ENCODE peak calls at places on chromosome 13, in six cellular contexts. One of them, this sample, is unnamed.

GRCh38 chr13:42495751-42496150 is 78.2 kb upstream of the TNFSF11 start:
- ATAC-seq in psoas muscle: no peak
- ATAC-seq in Panc1: no peak
- ATAC-seq in heart left ventricle: no peak
- ATAC-seq in left lung: no peak
- ATAC-seq in CD8-positive, alpha-beta T cell: no peak
- ATAC-seq in this sample: no peak

GRCh38 chr13:30745917-30746686 is 10.8 kb downstream of the ALOX5AP start:
- ATAC-seq in CD8-positive, alpha-beta T cell: no peak
- ATAC-seq in left lung: no peak
- ATAC-seq in psoas muscle: peak; percentile 52
- ATAC-seq in Panc1: peak; percentile 33
- ATAC-seq in heart left ventricle: no peak
- ATAC-seq in this sample: no peak

GRCh38 chr13:41554180-41554579 is 96.8 kb downstream of the RGCC start:
- ATAC-seq in left lung: peak; percentile 62
- ATAC-seq in heart left ventricle: no peak
- ATAC-seq in CD8-positive, alpha-beta T cell: no peak
- ATAC-seq in Panc1: no peak
- ATAC-seq in psoas muscle: no peak
- ATAC-seq in this sample: no peak

GRCh38 chr13:79382545-79383275 is 23.3 kb downstream of the RBM26 start:
- ATAC-seq in heart left ventricle: no peak
- ATAC-seq in Panc1: no peak
- ATAC-seq in CD8-positive, alpha-beta T cell: peak; percentile 27
- ATAC-seq in left lung: peak; percentile 32
- ATAC-seq in psoas muscle: no peak
- ATAC-seq in this sample: no peak

GRCh38 chr13:107585466-107585865 is 629.9 kb downstream of the LIG4 start:
- ATAC-seq in CD8-positive, alpha-beta T cell: no peak
- ATAC-seq in Panc1: no peak
- ATAC-seq in heart left ventricle: no peak
- ATAC-seq in left lung: no peak
- ATAC-seq in psoas muscle: no peak
- ATAC-seq in this sample: no peak

GRCh38 chr13:32791545-32792172 is 205.4 kb downstream of the PDS5B start:
- ATAC-seq in Panc1: peak; percentile 66
- ATAC-seq in heart left ventricle: no peak
- ATAC-seq in psoas muscle: no peak
- ATAC-seq in left lung: no peak
- ATAC-seq in CD8-positive, alpha-beta T cell: peak; percentile 74
- ATAC-seq in this sample: no peak

GRCh38 chr13:28981530-28981929 is 161.4 kb downstream of the MTUS2 start:
- ATAC-seq in psoas muscle: no peak
- ATAC-seq in CD8-positive, alpha-beta T cell: no peak
- ATAC-seq in heart left ventricle: peak; percentile 64
- ATAC-seq in left lung: no peak
- ATAC-seq in Panc1: no peak
- ATAC-seq in this sample: no peak

GRCh38 chr13:30895773-30896172 is 10.3 kb upstream of the MEDAG start:
- ATAC-seq in heart left ventricle: peak; percentile 71
- ATAC-seq in left lung: peak; percentile 39
- ATAC-seq in psoas muscle: peak; percentile 84
- ATAC-seq in Panc1: no peak
- ATAC-seq in CD8-positive, alpha-beta T cell: no peak
- ATAC-seq in this sample: peak; percentile 81

GRCh38 chr13:39051157-39051556 is 12.9 kb downstream of the NHLRC3 start:
- ATAC-seq in CD8-positive, alpha-beta T cell: no peak
- ATAC-seq in heart left ventricle: no peak
- ATAC-seq in psoas muscle: no peak
- ATAC-seq in left lung: peak; percentile 59
- ATAC-seq in Panc1: no peak
- ATAC-seq in this sample: no peak

GRCh38 chr13:21006141-21007005 is 55.0 kb downstream of the LATS2 start:
- ATAC-seq in psoas muscle: peak; percentile 65
- ATAC-seq in left lung: no peak
- ATAC-seq in heart left ventricle: peak; percentile 37
- ATAC-seq in CD8-positive, alpha-beta T cell: no peak
- ATAC-seq in Panc1: no peak
- ATAC-seq in this sample: no peak

GRCh38 chr13:41268764-41269163 is 5.4 kb upstream of the MTRF1 start:
- ATAC-seq in CD8-positive, alpha-beta T cell: no peak
- ATAC-seq in heart left ventricle: no peak
- ATAC-seq in Panc1: no peak
- ATAC-seq in left lung: no peak
- ATAC-seq in psoas muscle: no peak
- ATAC-seq in this sample: no peak

GRCh38 chr13:30382836-30383525 is 39.3 kb upstream of the UBE2L5 start:
- ATAC-seq in CD8-positive, alpha-beta T cell: no peak
- ATAC-seq in Panc1: no peak
- ATAC-seq in left lung: no peak
- ATAC-seq in psoas muscle: peak; percentile 41
- ATAC-seq in heart left ventricle: no peak
- ATAC-seq in this sample: no peak

GRCh38 chr13:29907670-29908069 is 57.3 kb upstream of the UBL3 start:
- ATAC-seq in CD8-positive, alpha-beta T cell: no peak
- ATAC-seq in Panc1: no peak
- ATAC-seq in left lung: no peak
- ATAC-seq in psoas muscle: no peak
- ATAC-seq in heart left ventricle: no peak
- ATAC-seq in this sample: no peak

GRCh38 chr13:102399791-102400618 is 1.8 kb downstream of the FGF14 start:
- ATAC-seq in heart left ventricle: peak; percentile 66
- ATAC-seq in psoas muscle: peak; percentile 68
- ATAC-seq in left lung: peak; percentile 53
- ATAC-seq in CD8-positive, alpha-beta T cell: peak; percentile 46
- ATAC-seq in Panc1: peak; percentile 81
- ATAC-seq in this sample: peak; percentile 44

GRCh38 chr13:25951831-25952230 is 100.0 kb downstream of the SHISA2 start:
- ATAC-seq in psoas muscle: no peak
- ATAC-seq in Panc1: no peak
- ATAC-seq in left lung: no peak
- ATAC-seq in heart left ventricle: no peak
- ATAC-seq in CD8-positive, alpha-beta T cell: no peak
- ATAC-seq in this sample: no peak

GRCh38 chr13:112392719-112393118 is 16.6 kb downstream of the SPACA7 start:
- ATAC-seq in psoas muscle: no peak
- ATAC-seq in heart left ventricle: no peak
- ATAC-seq in left lung: no peak
- ATAC-seq in Panc1: no peak
- ATAC-seq in CD8-positive, alpha-beta T cell: no peak
- ATAC-seq in this sample: no peak
- TF ChIP-seq CTCF in psoas muscle: no peak
- TF ChIP-seq CTCF in heart left ventricle: no peak
- TF ChIP-seq CTCF in left lung: no peak
- TF ChIP-seq CTCF in Panc1: peak; percentile 18
- TF ChIP-seq CTCF in CD8-positive, alpha-beta T cell: no peak
- TF ChIP-seq CTCF in this sample: no peak

DNA sequence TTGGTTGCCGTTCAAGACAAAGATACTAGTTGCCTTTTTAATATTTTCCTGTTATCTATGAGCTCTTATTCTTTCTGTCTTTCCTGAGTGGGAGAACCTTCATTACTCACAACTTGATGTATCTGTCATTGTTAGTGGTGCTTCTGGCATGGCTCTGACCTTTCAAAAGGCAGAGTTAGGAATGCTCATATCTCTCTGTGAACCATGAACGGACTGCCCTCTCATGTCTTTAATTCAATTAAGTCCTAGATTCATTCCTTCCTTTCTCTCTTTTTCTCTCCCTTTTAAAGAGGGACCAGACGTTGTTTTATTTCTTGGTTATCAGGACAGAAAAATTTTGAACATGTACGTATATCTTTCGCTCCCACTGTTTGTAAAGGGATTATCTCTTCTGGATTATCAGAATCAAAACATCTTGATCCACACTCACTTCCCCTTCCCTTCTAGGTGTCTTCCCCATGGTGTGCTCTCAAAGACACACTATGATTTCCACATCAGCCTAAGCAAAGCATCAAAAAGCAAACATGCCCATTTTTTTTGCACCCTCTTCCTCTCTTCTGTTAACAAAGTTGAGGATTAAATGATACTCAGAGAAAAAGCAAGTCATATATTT is 90.3 kb downstream of the LRCH1 start:
- ATAC-seq in CD8-positive, alpha-beta T cell: no peak
- ATAC-seq in left lung: no peak
- ATAC-seq in Panc1: no peak
- ATAC-seq in psoas muscle: no peak
- ATAC-seq in heart left ventricle: peak; percentile 55
- ATAC-seq in this sample: no peak
- H3K4me1 ChIP-seq in CD8-positive, alpha-beta T cell: no peaks in the 10 kb centered on the region
- H3K4me1 ChIP-seq in left lung: peaks cover 8% of the 10 kb centered on the region
- H3K4me1 ChIP-seq in Panc1: no peaks in the 10 kb centered on the region
- H3K4me1 ChIP-seq in psoas muscle: peaks cover 48% of the 10 kb centered on the region
- H3K4me1 ChIP-seq in heart left ventricle: peaks cover 39% of the 10 kb centered on the region
- H3K4me1 ChIP-seq in this sample: peaks cover 36% of the 10 kb centered on the region

GRCh38 chr13:83881031-83881727 is 1.1 kb downstream of the SLITRK1 start:
- ATAC-seq in psoas muscle: no peak
- ATAC-seq in CD8-positive, alpha-beta T cell: no peak
- ATAC-seq in heart left ventricle: no peak
- ATAC-seq in left lung: no peak
- ATAC-seq in Panc1: no peak
- ATAC-seq in this sample: no peak

GRCh38 chr13:83880275-83881027 is 1.8 kb downstream of the SLITRK1 start:
- ATAC-seq in Panc1: no peak
- ATAC-seq in psoas muscle: no peak
- ATAC-seq in heart left ventricle: no peak
- ATAC-seq in CD8-positive, alpha-beta T cell: no peak
- ATAC-seq in left lung: no peak
- ATAC-seq in this sample: no peak

GRCh38 chr13:83883061-83883523 is 818 bp upstream of the SLITRK1 start:
- ATAC-seq in CD8-positive, alpha-beta T cell: no peak
- ATAC-seq in psoas muscle: no peak
- ATAC-seq in heart left ventricle: no peak
- ATAC-seq in Panc1: no peak
- ATAC-seq in left lung: no peak
- ATAC-seq in this sample: no peak

GRCh38 chr13:83882626-83882959 is 319 bp upstream of the SLITRK1 start:
- ATAC-seq in heart left ventricle: no peak
- ATAC-seq in Panc1: no peak
- ATAC-seq in psoas muscle: no peak
- ATAC-seq in left lung: no peak
- ATAC-seq in CD8-positive, alpha-beta T cell: no peak
- ATAC-seq in this sample: no peak

GRCh38 chr13:83881917-83882625 is at the start of gene SLITRK1:
- ATAC-seq in psoas muscle: no peak
- ATAC-seq in left lung: peak; percentile 52
- ATAC-seq in heart left ventricle: no peak
- ATAC-seq in CD8-positive, alpha-beta T cell: no peak
- ATAC-seq in Panc1: peak; percentile 66
- ATAC-seq in this sample: no peak
- H3K4me3 ChIP-seq in psoas muscle: no peak within 1 kb of the TSS
- H3K4me3 ChIP-seq in left lung: no peak within 1 kb of the TSS
- H3K4me3 ChIP-seq in heart left ventricle: no peak within 1 kb of the TSS
- H3K4me3 ChIP-seq in CD8-positive, alpha-beta T cell: no peak within 1 kb of the TSS
- H3K4me3 ChIP-seq in Panc1: peak within 1 kb of the TSS; percentile 40
- H3K4me3 ChIP-seq in this sample: peak within 1 kb of the TSS; percentile 5

DNA sequence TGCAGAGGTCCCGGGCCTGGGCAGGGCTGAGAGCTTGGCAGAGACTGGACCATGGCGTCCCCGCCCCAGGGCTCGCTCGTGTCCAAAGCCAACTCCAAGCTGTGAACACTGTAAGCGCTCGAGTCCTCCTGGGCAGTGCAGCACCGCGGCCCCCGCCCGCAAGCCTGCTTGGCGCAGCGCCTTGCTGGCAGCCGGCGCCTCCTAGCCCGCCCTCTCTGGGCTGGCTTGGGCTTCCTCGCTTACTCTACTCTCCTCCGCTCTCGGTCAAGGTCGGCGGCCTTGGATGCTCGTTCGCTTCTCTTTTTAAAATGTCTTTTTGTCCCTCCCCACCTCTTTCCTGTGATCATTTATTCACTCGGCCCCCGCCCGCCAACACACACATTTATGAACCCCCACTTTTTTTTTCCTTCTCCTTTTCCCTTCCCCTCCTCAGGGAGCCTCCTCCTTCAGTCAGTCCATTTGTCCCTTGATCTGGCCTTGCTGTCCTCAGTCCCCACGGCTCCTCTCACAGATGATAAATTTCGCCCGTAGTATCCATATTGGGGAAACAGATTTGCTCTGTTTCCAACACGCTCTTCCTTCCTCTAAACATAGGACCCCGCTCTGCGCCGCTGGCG is 1.9 kb downstream of the GSX1 start:
- ATAC-seq in psoas muscle: no peak
- ATAC-seq in heart left ventricle: no peak
- ATAC-seq in Panc1: no peak
- ATAC-seq in CD8-positive, alpha-beta T cell: no peak
- ATAC-seq in left lung: no peak
- ATAC-seq in this sample: no peak
- TF ChIP-seq CTCF in psoas muscle: no peak
- TF ChIP-seq CTCF in heart left ventricle: no peak
- TF ChIP-seq CTCF in Panc1: no peak
- TF ChIP-seq CTCF in CD8-positive, alpha-beta T cell: no peak
- TF ChIP-seq CTCF in left lung: no peak
- TF ChIP-seq CTCF in this sample: no peak

GRCh38 chr13:109135018-109135417 is 505.6 kb downstream of the MYO16 start:
- ATAC-seq in heart left ventricle: no peak
- ATAC-seq in psoas muscle: no peak
- ATAC-seq in CD8-positive, alpha-beta T cell: no peak
- ATAC-seq in left lung: no peak
- ATAC-seq in Panc1: peak; percentile 65
- ATAC-seq in this sample: no peak
- H3K4me1 ChIP-seq in heart left ventricle: no peaks in the 10 kb centered on the region
- H3K4me1 ChIP-seq in psoas muscle: no peaks in the 10 kb centered on the region
- H3K4me1 ChIP-seq in CD8-positive, alpha-beta T cell: no peaks in the 10 kb centered on the region
- H3K4me1 ChIP-seq in left lung: no peaks in the 10 kb centered on the region
- H3K4me1 ChIP-seq in Panc1: no peaks in the 10 kb centered on the region
- H3K4me1 ChIP-seq in this sample: peaks cover 19% of the 10 kb centered on the region

GRCh38 chr13:71867101-71867814 is at the start of gene DACH1:
- ATAC-seq in psoas muscle: peak; percentile 73
- ATAC-seq in heart left ventricle: peak; percentile 82
- ATAC-seq in left lung: peak; percentile 84
- ATAC-seq in Panc1: peak; percentile 79
- ATAC-seq in CD8-positive, alpha-beta T cell: peak; percentile 38
- ATAC-seq in this sample: no peak

GRCh38 chr13:71870036-71870435 is 3.0 kb upstream of the DACH1 start:
- ATAC-seq in Panc1: no peak
- ATAC-seq in psoas muscle: no peak
- ATAC-seq in left lung: no peak
- ATAC-seq in CD8-positive, alpha-beta T cell: no peak
- ATAC-seq in heart left ventricle: no peak
- ATAC-seq in this sample: no peak

GRCh38 chr13:71871844-71872243 is 4.8 kb upstream of the DACH1 start:
- ATAC-seq in CD8-positive, alpha-beta T cell: no peak
- ATAC-seq in left lung: no peak
- ATAC-seq in heart left ventricle: no peak
- ATAC-seq in Panc1: no peak
- ATAC-seq in psoas muscle: no peak
- ATAC-seq in this sample: no peak

GRCh38 chr13:71871180-71871754 is 4.3 kb upstream of the DACH1 start:
- ATAC-seq in psoas muscle: no peak
- ATAC-seq in CD8-positive, alpha-beta T cell: no peak
- ATAC-seq in heart left ventricle: no peak
- ATAC-seq in Panc1: no peak
- ATAC-seq in left lung: no peak
- ATAC-seq in this sample: no peak

GRCh38 chr13:71869274-71869673 is 2.3 kb upstream of the DACH1 start:
- ATAC-seq in heart left ventricle: no peak
- ATAC-seq in psoas muscle: no peak
- ATAC-seq in left lung: no peak
- ATAC-seq in Panc1: no peak
- ATAC-seq in CD8-positive, alpha-beta T cell: no peak
- ATAC-seq in this sample: no peak
- H3K4me3 ChIP-seq in heart left ventricle: no peak overlapping the region
- H3K4me3 ChIP-seq in psoas muscle: no peak overlapping the region
- H3K4me3 ChIP-seq in left lung: no peak overlapping the region
- H3K4me3 ChIP-seq in Panc1: no peak overlapping the region
- H3K4me3 ChIP-seq in CD8-positive, alpha-beta T cell: no peak overlapping the region
- H3K4me3 ChIP-seq in this sample: no peak overlapping the region

This sample was measured in gastroesophageal sphincter.